ENCODE peak calls at places on chromosomes 4 and X, in ten cellular contexts. F is cardiac muscle cell, A is heart right ventricle, Z is body of pancreas, I is AG04450, D is PC-9, V is lung, H is neural progenitor cell, K is lower lobe of right lung, J is kidney epithelial cell. S is an unnamed sample. For H3K27me3, the result is how much of the 10 kb centered on the place peaks cover.

GRCh38 chr4:95540227-95540626 is 8.5 kb downstream of the UNC5C start:
- DNase-seq in F (peak), A (no peak), Z (no peak), I (no peak), D (no peak), V (no peak), H (no peak), K (no peak), J (no peak), S (no peak)

GRCh38 chrX:98731821-98732220 is 1678.3 kb downstream of the PCDH19 start:
- DNase-seq in F (no peak), A (no peak), Z (no peak), I (no peak), D (no peak), V (no peak), H (no peak), K (no peak), J (no peak), S (no peak)

GRCh38 chrX:104513162-104513561 is 52.8 kb upstream of the IL1RAPL2 start:
- DNase-seq in F (no peak), A (no peak), Z (no peak), I (no peak), D (no peak), V (no peak), H (no peak), K (no peak), J (no peak), S (no peak)

GRCh38 chr4:41307633-41308032 is 50.9 kb downstream of the UCHL1 start:
- DNase-seq in F (no peak), A (no peak), Z (no peak), I (no peak), D (peak), V (no peak), H (no peak), K (no peak), J (no peak), S (no peak)

GRCh38 chrX:11423362-11423818 is 130.2 kb downstream of the AMELX start:
- DNase-seq in F (no peak), A (no peak), Z (no peak), I (peak), D (no peak), V (peak), H (no peak), K (no peak), J (peak), S (no peak)

GRCh38 chr4:142345909-142346308 is 500.2 kb downstream of the INPP4B start:
- DNase-seq in F (no peak), A (no peak), Z (no peak), I (no peak), D (no peak), V (no peak), H (no peak), K (no peak), J (no peak), S (no peak)

GRCh38 chrX:68824565-68825125 is 4.2 kb upstream of the EFNB1 start:
- DNase-seq in F (no peak), A (no peak), Z (no peak), I (no peak), D (no peak), V (no peak), H (no peak), K (no peak), J (no peak), S (no peak)

GRCh38 chr4:40264497-40264896 is 67.7 kb downstream of the RHOH start:
- DNase-seq in F (no peak), A (no peak), Z (no peak), I (no peak), D (peak), V (no peak), H (no peak), K (no peak), J (peak), S (no peak)

DNA sequence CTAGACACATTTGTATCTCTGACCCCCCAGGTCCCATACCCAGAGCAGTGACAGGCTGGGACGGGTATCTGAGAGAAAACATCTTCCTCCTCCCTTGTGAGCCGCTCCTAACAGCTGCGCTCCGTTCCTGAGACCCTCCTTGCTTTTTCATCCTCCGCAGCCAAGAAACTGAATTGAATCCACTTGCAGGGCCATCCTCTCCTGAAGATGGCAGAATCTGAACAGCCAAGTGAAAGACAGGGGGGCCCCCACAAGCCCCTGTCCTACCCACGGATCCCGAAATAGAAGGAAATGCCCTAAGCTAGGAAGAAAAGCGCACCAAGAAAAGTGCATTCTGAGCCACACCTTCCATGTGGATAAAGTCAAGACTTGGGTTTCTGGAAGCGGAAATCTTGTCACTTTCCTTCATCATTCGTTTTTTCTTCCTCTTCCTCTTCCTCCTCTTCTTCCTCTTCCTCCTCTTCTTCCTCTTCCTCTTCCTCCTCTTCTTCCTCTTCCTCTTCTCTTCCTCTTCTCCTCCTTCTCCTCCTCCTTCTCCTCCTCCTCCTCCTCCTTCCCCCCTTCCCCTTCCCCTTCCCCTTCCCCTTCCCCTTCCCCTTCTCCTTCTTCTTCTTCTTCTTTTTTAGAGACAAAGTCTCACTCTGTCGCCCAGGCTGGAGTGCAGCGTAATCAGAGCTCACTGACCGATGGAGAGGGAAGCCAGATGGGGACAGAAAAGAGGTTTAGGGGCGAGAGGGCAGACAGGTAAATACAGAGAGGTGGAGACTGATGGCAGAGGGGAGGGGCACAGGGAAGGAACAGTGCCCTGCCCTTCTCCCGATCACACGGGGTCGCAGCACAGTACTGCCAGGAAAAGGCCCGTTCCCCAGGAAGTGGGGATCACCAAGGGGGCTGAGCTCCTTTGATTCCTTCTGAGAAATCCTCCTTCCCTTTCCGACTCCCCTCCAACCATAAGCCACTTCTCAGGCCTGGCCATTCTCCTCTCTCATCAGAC is 85.9 kb upstream of the WWC2 start:
- DNase-seq in F (no peak), A (no peak), Z (no peak), I (no peak), D (no peak), V (no peak), H (no peak), K (no peak), J (no peak), S (no peak)
- H3K4me3 ChIP-seq in F (no peak), A (no peak), Z (no peak), I (no peak), D (no peak), V (no peak), H (peak), K (no peak), J (no peak), S (no peak)

GRCh38 chr4:139083533-139084424 is 68.2 kb downstream of the NOCT start:
- DNase-seq in F (peak), A (peak), Z (peak), I (peak), D (peak), V (peak), H (peak), K (peak), J (peak), S (no peak)
- TF ChIP-seq CTCF in F (peak), A (peak), Z (no peak), I (peak), D (no peak), V (no peak), H (peak), K (peak), J (peak), S (peak)

DNA sequence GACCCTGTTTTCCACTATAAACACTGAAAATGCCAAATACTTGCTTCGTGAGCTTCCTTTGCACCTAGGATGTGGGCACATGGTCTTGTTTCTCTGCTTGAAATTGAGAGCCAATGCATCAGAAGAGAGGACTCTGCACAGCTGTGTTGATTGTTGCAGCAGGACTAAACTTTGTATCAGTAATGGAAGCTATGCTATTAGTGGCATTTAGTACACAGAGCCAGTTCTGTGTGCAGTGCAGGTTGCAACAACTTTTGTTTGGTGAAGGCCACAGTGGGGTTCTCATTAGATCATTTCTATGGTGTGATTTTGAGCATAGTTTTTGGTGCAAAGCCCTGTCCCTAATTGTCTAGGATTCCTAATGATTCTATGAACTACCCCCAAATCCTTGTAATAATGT is 54.4 kb upstream of the ANKRD17 start:
- DNase-seq in F (no peak), A (no peak), Z (no peak), I (no peak), D (no peak), V (no peak), H (no peak), K (no peak), J (no peak), S (no peak)
- H3K27me3 ChIP-seq in F (under half), A (under half), Z (under half), I (under half), D (under half), V (under half), H (under half), K (under half), J (under half), S (under half)

GRCh38 chr4:165378763-165379631 is at the start of gene CPE:
- DNase-seq in F (peak), A (peak), Z (peak), I (no peak), D (no peak), V (peak), H (peak), K (peak), J (no peak), S (no peak)

GRCh38 chr4:165381821-165382373 is 3.1 kb downstream of the CPE start:
- DNase-seq in F (no peak), A (no peak), Z (no peak), I (no peak), D (no peak), V (no peak), H (peak), K (no peak), J (no peak), S (no peak)

GRCh38 chr4:165375465-165375864 is 3.3 kb upstream of the CPE start:
- DNase-seq in F (no peak), A (no peak), Z (no peak), I (no peak), D (no peak), V (no peak), H (no peak), K (no peak), J (no peak), S (no peak)

GRCh38 chr4:165379662-165380061 is 854 bp downstream of the CPE start:
- DNase-seq in F (peak), A (peak), Z (no peak), I (no peak), D (no peak), V (no peak), H (peak), K (no peak), J (no peak), S (no peak)

GRCh38 chr4:165378398-165378762 is 428 bp upstream of the CPE start:
- DNase-seq in F (no peak), A (no peak), Z (no peak), I (no peak), D (no peak), V (no peak), H (no peak), K (no peak), J (no peak), S (no peak)
- H3K4me3 ChIP-seq in F (peak), A (peak), Z (peak), I (peak), D (peak), V (no peak), H (peak), K (peak), J (peak), S (peak)

DNA sequence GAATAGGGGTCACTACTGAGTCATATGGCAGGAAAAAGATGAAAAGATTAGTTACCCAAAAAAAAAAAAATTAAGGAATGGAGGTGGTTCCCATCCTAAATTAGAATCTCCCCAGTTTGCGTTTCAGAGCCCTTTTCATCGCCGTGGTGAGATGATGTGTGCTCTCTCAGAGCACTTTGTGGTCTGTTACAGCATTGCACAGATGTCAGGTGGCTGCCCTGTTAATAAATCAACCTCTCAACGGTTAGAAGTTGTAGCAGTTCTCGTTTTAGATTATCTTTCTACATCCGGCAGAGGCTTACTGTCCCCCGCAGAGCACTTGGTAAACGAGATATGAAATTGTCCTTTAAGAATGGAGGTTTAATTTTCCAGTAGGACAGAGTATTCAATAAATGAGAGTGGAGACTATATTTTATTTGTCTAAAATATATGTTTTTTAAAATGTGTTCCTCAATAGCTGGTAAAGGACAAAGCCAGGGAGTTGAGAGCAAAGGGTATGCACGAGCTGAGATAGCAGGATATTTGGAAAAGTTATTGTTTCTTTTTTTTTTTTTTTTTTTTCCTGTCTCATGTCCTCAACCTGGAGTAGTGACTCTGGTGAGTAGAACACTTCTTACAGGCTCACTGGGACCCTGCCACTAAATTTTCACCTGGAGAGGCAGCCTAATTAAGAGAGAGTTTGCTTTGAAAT is 26.9 kb downstream of the AFF1 start:
- DNase-seq in F (peak), A (no peak), Z (no peak), I (no peak), D (no peak), V (no peak), H (no peak), K (no peak), J (peak), S (no peak)
- TF ChIP-seq CTCF in F (no peak), A (no peak), Z (no peak), I (no peak), D (no peak), V (no peak), H (no peak), K (no peak), J (no peak), S (no peak)

DNA sequence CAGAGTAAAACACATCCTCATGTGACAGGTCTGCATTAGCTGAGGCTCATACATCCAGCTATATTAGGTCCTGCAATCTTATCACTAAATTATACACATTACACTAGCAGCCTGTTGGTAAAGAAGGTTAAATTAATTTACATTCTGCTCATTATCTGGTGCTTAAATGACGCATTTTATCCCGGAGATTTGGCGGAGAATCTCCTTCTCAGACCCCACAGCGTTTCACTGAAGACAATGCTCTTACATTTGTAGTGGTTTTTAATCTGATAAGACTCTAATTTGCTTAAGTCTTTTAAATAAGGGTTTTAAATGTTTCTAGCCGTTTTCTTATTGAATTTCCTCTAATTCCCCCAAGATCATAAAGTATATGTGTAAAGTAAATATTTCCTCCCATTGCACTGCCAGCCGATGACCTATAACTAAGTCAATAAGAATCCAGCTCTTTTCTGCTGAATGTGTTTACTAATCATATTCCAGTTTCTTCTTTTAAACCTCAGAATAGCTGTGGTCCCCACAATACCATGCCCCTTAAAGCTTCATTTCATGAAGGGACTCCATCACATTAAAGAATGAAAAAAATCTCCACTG is 2.1 kb upstream of the PITX2 start:
- DNase-seq in F (no peak), A (no peak), Z (no peak), I (no peak), D (no peak), V (no peak), H (peak), K (no peak), J (no peak), S (no peak)
- H3K27me3 ChIP-seq in F (half or more), A (half or more), Z (under half), I (half or more), D (under half), V (under half), H (half or more), K (half or more), J (half or more), S (half or more)

GRCh38 chr4:183906486-183906735 is 1.3 kb downstream of the STOX2 start:
- DNase-seq in F (no peak), A (no peak), Z (no peak), I (no peak), D (no peak), V (no peak), H (no peak), K (no peak), J (no peak), S (no peak)
- H3K4me3 ChIP-seq in F (peak), A (peak), Z (peak), I (no peak), D (no peak), V (peak), H (peak), K (peak), J (peak), S (no peak)

GRCh38 chr4:7186516-7187296 is 5.6 kb upstream of the SORCS2 start:
- DNase-seq in F (no peak), A (no peak), Z (no peak), I (no peak), D (no peak), V (no peak), H (no peak), K (peak), J (no peak), S (no peak)

GRCh38 chr4:7187297-7187592 is 5.1 kb upstream of the SORCS2 start:
- DNase-seq in F (peak), A (no peak), Z (no peak), I (no peak), D (no peak), V (no peak), H (no peak), K (peak), J (no peak), S (no peak)

GRCh38 chr4:7187691-7188090 is 4.6 kb upstream of the SORCS2 start:
- DNase-seq in F (no peak), A (no peak), Z (no peak), I (no peak), D (no peak), V (no peak), H (no peak), K (peak), J (no peak), S (no peak)

GRCh38 chr4:7185487-7186030 is 6.8 kb upstream of the SORCS2 start:
- DNase-seq in F (no peak), A (no peak), Z (no peak), I (no peak), D (no peak), V (no peak), H (no peak), K (peak), J (no peak), S (no peak)

GRCh38 chr4:7186081-7186480 is 6.3 kb upstream of the SORCS2 start:
- DNase-seq in F (peak), A (no peak), Z (no peak), I (no peak), D (no peak), V (no peak), H (peak), K (peak), J (no peak), S (no peak)
- TF ChIP-seq CTCF in F (peak), A (peak), Z (no peak), I (peak), D (peak), V (no peak), H (peak), K (peak), J (peak), S (peak)